ENCODE peak calls at places on chromosomes 13 and 19, in six cellular contexts. L is tibial nerve, K is uterus, C is ovary, G is neural crest cell, N is sigmoid colon. O is an unnamed sample.

GRCh38 chr19:392375-392970 is 16.5 kb downstream of the C2CD4C start:
- DNase-seq in L (no peak), K (no peak), C (no peak), G (no peak), N (no peak), O (peak; percentile 55)

GRCh38 chr13:32314968-32315254 is 252 bp downstream of the ZAR1L start:
- DNase-seq in L (peak; percentile 60), K (no peak), C (no peak), G (no peak), N (no peak), O (no peak)

GRCh38 chr13:87674143-87674772 is 3.1 kb downstream of the SLITRK5 start:
- DNase-seq in L (no peak), K (no peak), C (no peak), G (no peak), N (no peak), O (no peak)

GRCh38 chr19:46472592-46472991 is 1.2 kb upstream of the PNMA8A start:
- DNase-seq in L (no peak), K (no peak), C (no peak), G (no peak), N (no peak), O (peak; percentile 15)

GRCh38 chr19:6060600-6061391 is 49.5 kb downstream of the RFX2 start:
- DNase-seq in L (no peak), K (peak; percentile 59), C (no peak), G (no peak), N (no peak), O (peak; percentile 70)

GRCh38 chr19:1980782-1981181 is 34.7 kb downstream of the BTBD2 start:
- DNase-seq in L (no peak), K (no peak), C (no peak), G (no peak), N (no peak), O (peak; percentile 91)

GRCh38 chr13:114230117-114230516 is 4.6 kb upstream of the CDC16 start:
- DNase-seq in L (no peak), K (no peak), C (no peak), G (no peak), N (no peak), O (no peak)

GRCh38 chr19:5093297-5093858 is 124.5 kb downstream of the KDM4B start:
- DNase-seq in L (peak; percentile 36), K (no peak), C (peak; percentile 37), G (no peak), N (no peak), O (no peak)

GRCh38 chr19:13557756-13558398 is 51.6 kb upstream of the CACNA1A start:
- DNase-seq in L (no peak), K (no peak), C (no peak), G (no peak), N (no peak), O (no peak)

GRCh38 chr19:49427339-49427738 is 2.2 kb downstream of the GFY start:
- DNase-seq in L (no peak), K (no peak), C (no peak), G (no peak), N (no peak), O (no peak)

GRCh38 chr19:42433503-42434260 is 6.5 kb upstream of the LIPE start:
- DNase-seq in L (peak; percentile 90), K (peak; percentile 46), C (peak; percentile 18), G (peak; percentile 82), N (no peak), O (no peak)

GRCh38 chr19:29145756-29146155 is 67.2 kb downstream of the UQCRFS1 start:
- DNase-seq in L (no peak), K (no peak), C (no peak), G (no peak), N (no peak), O (no peak)

GRCh38 chr19:17079710-17080440 is 4.3 kb downstream of the MYO9B start:
- DNase-seq in L (peak; percentile 73), K (peak; percentile 83), C (peak; percentile 32), G (peak; percentile 65), N (peak; percentile 96), O (no peak)

GRCh38 chr19:49553451-49554271 is 25.9 kb downstream of the RCN3 start:
- DNase-seq in L (no peak), K (no peak), C (no peak), G (no peak), N (no peak), O (no peak)

GRCh38 chr19:51948979-51949378 is 21.7 kb downstream of the ZNF613 start:
- DNase-seq in L (no peak), K (no peak), C (peak; percentile 54), G (no peak), N (no peak), O (no peak)

GRCh38 chr19:46056536-46056935 is 15.7 kb upstream of the IGFL4 start:
- DNase-seq in L (no peak), K (no peak), C (no peak), G (no peak), N (no peak), O (no peak)

GRCh38 chr13:34657716-34658115 is 284.4 kb upstream of the NBEA start:
- DNase-seq in L (no peak), K (no peak), C (no peak), G (no peak), N (no peak), O (no peak)

GRCh38 chr19:17441241-17442135 is 7.0 kb downstream of the TMEM221 start:
- DNase-seq in L (no peak), K (no peak), C (no peak), G (peak; percentile 31), N (no peak), O (no peak)

GRCh38 chr19:50567052-50567841 is 988 bp downstream of the LRRC4B start:
- DNase-seq in L (no peak), K (no peak), C (no peak), G (no peak), N (no peak), O (peak; percentile 61)

GRCh38 chr19:51614789-51615188 is 15.4 kb downstream of the SIGLEC5 start:
- DNase-seq in L (no peak), K (no peak), C (no peak), G (no peak), N (no peak), O (no peak)

GRCh38 chr19:41707502-41707812 is 969 bp upstream of the CEACAM5 start:
- DNase-seq in L (no peak), K (peak; percentile 7), C (no peak), G (no peak), N (no peak), O (no peak)

GRCh38 chr13:48018637-48019036 is 17.6 kb upstream of the SUCLA2 start:
- DNase-seq in L (no peak), K (no peak), C (no peak), G (no peak), N (no peak), O (no peak)

GRCh38 chr13:108433976-108434375 is 164.5 kb downstream of the TNFSF13B start:
- DNase-seq in L (no peak), K (no peak), C (no peak), G (no peak), N (no peak), O (no peak)

GRCh38 chr13:80141114-80141849 is 199.6 kb downstream of the SPRY2 start:
- DNase-seq in L (peak; percentile 21), K (peak; percentile 56), C (peak; percentile 63), G (no peak), N (no peak), O (no peak)

GRCh38 chr19:36266375-36266961 is 51.6 kb downstream of the ZNF146 start:
- DNase-seq in L (no peak), K (peak; percentile 22), C (peak; percentile 59), G (no peak), N (no peak), O (peak; percentile 91)

GRCh38 chr19:33434090-33434885 is 60.8 kb downstream of the CEBPG start:
- DNase-seq in L (no peak), K (no peak), C (no peak), G (no peak), N (peak; percentile 47), O (peak; percentile 61)

GRCh38 chr13:110274687-110275086 is 32.3 kb downstream of the COL4A1 start:
- DNase-seq in L (no peak), K (no peak), C (no peak), G (no peak), N (peak; percentile 65), O (no peak)
- TF ChIP-seq CTCF in L (peak; percentile 6), K (peak; percentile 16), C (no peak), G (no peak), N (no peak), O (peak; percentile 66)

DNA sequence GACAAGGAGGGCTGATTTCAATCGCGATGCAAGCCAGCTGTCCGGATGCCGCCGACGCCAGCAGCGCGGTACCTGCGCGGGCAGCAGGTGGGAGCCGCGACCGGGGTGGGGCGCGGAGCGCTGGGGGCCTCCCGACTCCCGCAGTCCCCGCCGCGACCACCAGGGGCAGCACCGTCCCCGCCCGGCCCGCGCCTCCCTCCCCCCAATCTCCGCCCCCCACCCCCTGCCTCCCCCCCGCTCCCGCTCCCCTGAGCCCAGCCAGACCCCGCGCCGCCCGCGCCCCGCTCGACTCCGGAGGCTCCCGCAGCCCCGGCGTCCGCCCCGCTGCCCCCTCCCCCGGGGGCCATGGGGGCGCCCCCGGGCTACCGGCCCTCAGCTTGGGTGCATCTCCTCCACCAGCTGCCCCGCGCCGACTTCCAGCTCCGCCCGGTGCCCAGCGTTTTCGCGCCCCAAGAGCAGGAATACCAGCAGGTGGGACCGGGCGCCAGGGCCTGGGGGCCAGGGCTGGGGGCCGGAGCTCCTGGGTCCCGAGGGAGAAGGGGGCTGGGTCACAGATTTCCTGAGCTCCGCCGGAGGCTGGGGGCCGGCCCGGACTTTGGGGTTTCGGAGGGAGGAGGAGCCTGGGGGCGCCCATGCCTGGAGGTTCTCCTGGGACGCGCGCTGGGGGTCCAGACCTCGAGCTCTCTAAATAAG is at the start of gene TTYH1:
- DNase-seq in L (no peak), K (no peak), C (no peak), G (peak; percentile 77), N (no peak), O (no peak)
- TF ChIP-seq CTCF in L (peak; percentile 68), K (no peak), C (no peak), G (peak; percentile 71), N (no peak), O (peak; percentile 71)

GRCh38 chr13:50512602-50513527 is 330.6 kb downstream of the DLEU7 start:
- DNase-seq in L (peak; percentile 44), K (peak; percentile 54), C (peak; percentile 56), G (peak; percentile 24), N (peak; percentile 80), O (no peak)
- TF ChIP-seq CTCF in L (peak; percentile 22), K (no peak), C (no peak), G (no peak), N (no peak), O (peak; percentile 60)

GRCh38 chr13:90627813-90628212 is 719.7 kb upstream of the MIR17HG start:
- DNase-seq in L (no peak), K (no peak), C (no peak), G (no peak), N (no peak), O (no peak)

GRCh38 chr13:90630716-90631115 is 716.8 kb upstream of the MIR17HG start:
- DNase-seq in L (no peak), K (no peak), C (no peak), G (no peak), N (no peak), O (no peak)

GRCh38 chr13:90632184-90632583 is 715.3 kb upstream of the MIR17HG start:
- DNase-seq in L (no peak), K (no peak), C (no peak), G (no peak), N (no peak), O (no peak)

GRCh38 chr13:90623318-90624011 is 724.0 kb upstream of the MIR17HG start:
- DNase-seq in L (no peak), K (no peak), C (no peak), G (no peak), N (no peak), O (no peak)

DNA sequence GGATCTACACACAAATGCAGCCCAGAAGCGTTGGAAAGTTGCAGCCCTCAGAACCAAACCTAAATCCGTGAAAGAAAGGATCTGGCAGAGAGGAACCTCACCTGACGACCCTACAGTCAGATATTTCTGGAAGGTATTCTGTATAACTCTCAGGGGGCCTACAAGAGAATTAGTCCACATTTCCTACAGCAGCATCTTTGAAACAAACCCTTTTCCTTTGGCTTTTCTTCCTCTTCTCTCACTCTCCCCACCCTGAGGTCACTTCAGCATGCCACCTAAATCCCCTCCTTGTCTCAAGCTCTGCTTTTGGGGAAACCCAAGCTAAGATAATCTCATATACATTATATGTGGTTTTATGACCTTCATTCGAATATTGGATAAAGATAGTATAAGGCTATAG is 719.0 kb upstream of the MIR17HG start:
- DNase-seq in L (no peak), K (no peak), C (no peak), G (no peak), N (no peak), O (no peak)
- TF ChIP-seq CTCF in L (no peak), K (no peak), C (no peak), G (no peak), N (no peak), O (no peak)

O was measured in chondrocyte.